ENCODE peak calls at places on chromosomes 16 and 17, in four cellular contexts. One of them, this sample, is unnamed.

GRCh38 chr17:8909621-8910292 is 42.3 kb upstream of the PIK3R6 start:
- DNase-seq in NCI-H1417: no peak
- DNase-seq in HTR-8/SVneo: no peak
- DNase-seq in Calu3: no peak
- DNase-seq in this sample: no peak

GRCh38 chr17:66836063-66837005 is 1.4 kb downstream of the CACNG5 start:
- DNase-seq in HTR-8/SVneo: no peak
- DNase-seq in Calu3: no peak
- DNase-seq in NCI-H1417: no peak
- DNase-seq in this sample: no peak

GRCh38 chr17:65987988-65988387 is 203.9 kb downstream of the CEP112 start:
- DNase-seq in Calu3: peak
- DNase-seq in HTR-8/SVneo: peak
- DNase-seq in NCI-H1417: peak
- DNase-seq in this sample: no peak

GRCh38 chr17:15321556-15322250 is 19.7 kb downstream of the TEKT3 start:
- DNase-seq in Calu3: no peak
- DNase-seq in NCI-H1417: no peak
- DNase-seq in HTR-8/SVneo: peak
- DNase-seq in this sample: no peak

GRCh38 chr17:37744961-37745800 is at the start of gene HNF1B:
- DNase-seq in HTR-8/SVneo: no peak
- DNase-seq in Calu3: peak
- DNase-seq in NCI-H1417: no peak
- DNase-seq in this sample: no peak

GRCh38 chr17:35117984-35118383 is 1.7 kb downstream of the RAD51D start:
- DNase-seq in HTR-8/SVneo: no peak
- DNase-seq in Calu3: no peak
- DNase-seq in NCI-H1417: peak
- DNase-seq in this sample: no peak

GRCh38 chr17:19346351-19347255 is 15.9 kb downstream of the B9D1 start:
- DNase-seq in NCI-H1417: no peak
- DNase-seq in Calu3: no peak
- DNase-seq in HTR-8/SVneo: peak
- DNase-seq in this sample: no peak

GRCh38 chr17:7687072-7687907 is at the start of gene TP53:
- DNase-seq in Calu3: peak
- DNase-seq in NCI-H1417: peak
- DNase-seq in HTR-8/SVneo: peak
- DNase-seq in this sample: peak

GRCh38 chr16:22284637-22285515 is 12.3 kb upstream of the POLR3E start:
- DNase-seq in NCI-H1417: no peak
- DNase-seq in Calu3: no peak
- DNase-seq in HTR-8/SVneo: no peak
- DNase-seq in this sample: no peak

GRCh38 chr17:45873728-45874127 is 20.6 kb upstream of the MAPT start:
- DNase-seq in NCI-H1417: peak
- DNase-seq in HTR-8/SVneo: peak
- DNase-seq in Calu3: no peak
- DNase-seq in this sample: no peak